ENCODE peak calls at places on chromosome 4, in eight cellular contexts. W, O, J, T, X, D, C and Y are unnamed samples. For H3K9me3, the result is how much of the 10 kb centered on the place peaks cover.

GRCh38 chr4:86972997-86973396 is 38.2 kb downstream of the AFF1 start:
- DNase-seq in J (no peak), O (peak), X (no peak), D (no peak), T (no peak), W (no peak), C (peak), Y (peak)

GRCh38 chr4:15451866-15452765 is 17.6 kb upstream of the CC2D2A start:
- DNase-seq in J (no peak), O (no peak), C (no peak), T (no peak), D (peak), X (no peak), W (peak), Y (no peak)

GRCh38 chr4:109172301-109172700 is 130.2 kb downstream of the COL25A1 start:
- DNase-seq in X (no peak), D (no peak), C (no peak), O (no peak), T (no peak), W (no peak), J (no peak), Y (peak)

GRCh38 chr4:186621959-186622553 is 66.7 kb upstream of the MTNR1A start:
- DNase-seq in C (no peak), D (peak), O (no peak), T (no peak), W (no peak), J (no peak), X (no peak), Y (no peak)

GRCh38 chr4:31573554-31573953 is 853.4 kb downstream of the PCDH7 start:
- DNase-seq in T (no peak), O (no peak), W (no peak), J (no peak), X (no peak), C (no peak), D (no peak), Y (no peak)

GRCh38 chr4:77911842-77912450 is 49.3 kb downstream of the MRPL1 start:
- DNase-seq in T (no peak), X (no peak), O (no peak), J (no peak), C (no peak), W (no peak), D (no peak), Y (no peak)

GRCh38 chr4:71526626-71527406 is 188.0 kb downstream of the SLC4A4 start:
- DNase-seq in O (no peak), W (no peak), X (no peak), C (no peak), D (no peak), T (no peak), J (no peak), Y (peak)

GRCh38 chr4:78121338-78121904 is 64.3 kb downstream of the FRAS1 start:
- DNase-seq in D (no peak), T (peak), C (no peak), J (peak), O (no peak), W (no peak), X (no peak), Y (no peak)

GRCh38 chr4:73727685-73728084 is 12.7 kb upstream of the CXCL8 start:
- DNase-seq in W (no peak), D (no peak), J (no peak), C (no peak), T (no peak), X (no peak), O (no peak), Y (no peak)

GRCh38 chr4:127335732-127336131 is 297.0 kb upstream of the INTU start:
- DNase-seq in X (no peak), W (no peak), T (no peak), J (no peak), O (no peak), D (no peak), C (no peak), Y (no peak)

GRCh38 chr4:113979973-113980615 is 647 bp upstream of the ARSJ start:
- DNase-seq in W (no peak), O (no peak), T (no peak), J (no peak), D (peak), X (no peak), C (no peak), Y (no peak)

GRCh38 chr4:10366628-10367027 is 90.6 kb downstream of the ZNF518B start:
- DNase-seq in D (no peak), C (no peak), W (no peak), J (no peak), O (no peak), T (no peak), X (no peak), Y (no peak)

GRCh38 chr4:8846046-8846720 is 25.5 kb downstream of the HMX1 start:
- DNase-seq in W (no peak), D (no peak), X (no peak), J (no peak), C (peak), T (peak), O (no peak), Y (peak)

GRCh38 chr4:163693776-163694175 is 199.3 kb downstream of the TMA16 start:
- DNase-seq in C (no peak), X (no peak), T (no peak), W (no peak), O (no peak), D (no peak), J (no peak), Y (no peak)

GRCh38 chr4:32010221-32010620 is 1290.1 kb downstream of the PCDH7 start:
- DNase-seq in C (no peak), X (no peak), D (no peak), J (no peak), W (no peak), T (no peak), O (no peak), Y (no peak)

GRCh38 chr4:26075588-26075987 is 161.6 kb downstream of the SMIM20 start:
- DNase-seq in W (no peak), T (no peak), J (no peak), O (no peak), C (no peak), D (no peak), X (no peak), Y (no peak)

GRCh38 chr4:137922721-137923120 is 319.4 kb downstream of the SLC7A11 start:
- DNase-seq in O (no peak), J (no peak), W (no peak), T (no peak), D (no peak), X (no peak), C (no peak), Y (no peak)

GRCh38 chr4:80173387-80173786 is 23.9 kb upstream of the PRDM8 start:
- DNase-seq in W (no peak), T (no peak), O (no peak), C (no peak), D (peak), X (no peak), J (no peak), Y (no peak)

GRCh38 chr4:181146031-181146430 is 1097.2 kb upstream of the TENM3 start:
- DNase-seq in C (no peak), J (no peak), W (no peak), O (no peak), D (no peak), X (no peak), T (no peak), Y (no peak)

DNA sequence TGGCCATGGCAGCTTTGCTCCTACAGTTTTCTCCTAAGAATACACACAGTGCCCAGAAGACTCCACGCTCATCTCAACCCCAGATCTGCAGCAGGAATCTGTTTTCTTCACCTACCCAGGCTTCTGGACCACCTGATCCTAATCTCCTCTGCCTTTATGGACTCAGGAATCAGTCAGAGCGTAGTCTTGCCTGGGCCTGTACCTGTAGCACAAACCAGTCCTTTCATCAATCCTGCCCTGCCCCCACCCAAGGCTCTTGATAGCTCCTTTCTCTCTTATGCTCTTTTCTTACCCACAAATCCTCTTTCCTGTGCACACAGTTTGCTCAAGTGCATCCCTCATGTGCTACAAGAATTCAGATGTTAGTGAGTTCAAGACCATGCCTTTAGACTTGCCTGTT is 89.7 kb downstream of the ZNF718 start:
- DNase-seq in C (no peak), X (no peak), J (no peak), O (no peak), W (no peak), T (no peak), D (no peak), Y (peak)
- H3K9me3 ChIP-seq in C (under half), X (under half), J (under half), O (half or more), W (under half), T (under half), D (under half), Y (under half)

GRCh38 chr4:88599298-88599697 is 7.0 kb downstream of the HERC3 start:
- DNase-seq in W (no peak), O (no peak), X (no peak), T (no peak), J (no peak), D (no peak), C (no peak), Y (no peak)
- H3K27ac ChIP-seq in W (peak), O (peak), X (no peak), T (peak), J (peak), D (peak), C (no peak), Y (no peak)

DNA sequence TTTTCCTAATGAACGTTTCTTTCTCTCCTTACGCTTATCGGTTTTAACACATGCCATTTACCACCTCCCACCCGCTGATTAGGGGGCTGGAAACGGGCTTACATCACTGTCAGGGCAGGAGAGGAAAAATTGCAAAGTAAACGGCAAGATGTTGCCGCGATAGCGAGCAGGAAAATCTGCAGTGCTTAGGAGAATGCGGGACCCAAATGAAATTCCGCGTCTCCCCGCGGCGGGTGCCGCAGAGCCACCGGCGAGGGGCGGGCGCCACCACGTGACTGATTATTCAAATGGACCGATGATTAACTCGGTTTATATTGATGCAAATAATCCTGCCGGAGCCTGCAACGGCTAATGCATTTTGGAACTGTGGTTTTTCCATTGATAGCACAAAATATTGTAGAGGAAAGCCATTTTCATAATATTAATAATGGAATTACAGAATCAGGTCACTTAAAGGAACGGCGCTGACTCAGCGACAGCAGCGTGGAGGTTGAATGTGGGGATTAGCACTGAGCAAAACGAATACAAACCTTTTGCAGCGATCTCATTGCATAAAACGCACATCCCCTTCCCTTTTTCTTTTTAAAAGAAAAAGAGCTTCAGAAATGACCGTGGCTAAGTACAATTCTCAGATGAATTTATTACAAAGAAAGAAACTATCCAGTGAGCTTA is 224.2 kb downstream of the STIM2 start:
- DNase-seq in C (no peak), T (no peak), D (no peak), O (peak), J (peak), W (peak), X (peak), Y (peak)
- TF ChIP-seq CTCF in C (no peak), T (no peak), D (no peak), O (no peak), J (no peak), W (no peak), X (peak), Y (peak)

GRCh38 chr4:13980317-13980716 is 352.8 kb upstream of the BOD1L1 start:
- DNase-seq in O (no peak), T (no peak), J (no peak), X (no peak), D (peak), C (no peak), W (no peak), Y (no peak)
- H3K9me3 ChIP-seq in O (under half), T (under half), J (under half), X (under half), D (under half), C (under half), W (under half), Y (under half)

GRCh38 chr4:161653697-161654096 is 510.1 kb downstream of the FSTL5 start:
- DNase-seq in J (no peak), T (no peak), O (no peak), X (no peak), C (no peak), D (no peak), W (no peak), Y (no peak)
- H3K27ac ChIP-seq in J (no peak), T (no peak), O (no peak), X (no peak), C (no peak), D (no peak), W (no peak), Y (no peak)

DNA sequence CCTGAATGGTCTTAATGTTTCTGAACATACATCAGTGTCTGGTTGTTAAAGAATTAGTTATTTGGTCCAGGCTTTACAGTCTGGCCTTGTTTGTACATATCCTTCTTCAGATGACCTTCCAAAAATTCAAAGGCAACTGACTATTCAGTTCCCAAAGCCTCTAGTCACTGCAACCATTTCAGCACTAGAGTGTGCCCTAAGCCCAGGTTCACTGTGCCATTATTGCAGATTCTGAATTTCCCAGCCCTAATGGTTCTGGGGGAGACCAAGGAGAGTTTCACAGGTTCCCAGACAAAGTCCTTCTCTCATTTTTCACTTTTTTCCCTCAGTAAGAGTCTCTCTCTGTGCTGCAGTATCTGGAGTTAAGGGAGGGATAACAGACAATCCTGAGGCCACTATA is 235.8 kb downstream of the TRAM1L1 start:
- DNase-seq in T (no peak), J (no peak), W (no peak), X (no peak), O (no peak), C (no peak), D (no peak), Y (peak)
- TF ChIP-seq CTCF in T (no peak), J (no peak), W (no peak), X (no peak), O (no peak), C (peak), D (no peak), Y (peak)

DNA sequence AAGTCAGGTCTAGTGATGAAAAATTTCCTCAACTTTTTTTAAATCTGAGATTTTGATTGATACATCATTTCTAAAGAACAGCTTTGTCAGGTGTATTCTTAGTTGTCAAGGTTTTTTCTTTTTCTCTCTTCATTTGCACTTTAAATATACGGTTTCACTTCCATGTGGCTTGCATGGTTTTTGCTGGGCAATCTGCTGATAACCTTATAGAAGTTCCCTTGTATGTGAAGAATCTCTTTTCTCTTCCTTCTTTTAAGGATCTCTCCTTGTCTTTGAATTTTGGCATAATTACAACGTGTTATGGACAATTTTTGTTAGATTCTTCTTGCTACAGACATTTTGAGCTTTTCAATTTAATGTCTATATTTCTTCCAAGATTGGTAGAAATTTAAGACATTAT is 76.4 kb downstream of the ZNF721 start:
- DNase-seq in D (no peak), C (no peak), W (no peak), T (no peak), X (no peak), J (no peak), O (no peak), Y (no peak)
- H3K9me3 ChIP-seq in D (under half), C (half or more), W (half or more), T (half or more), X (under half), J (half or more), O (half or more), Y (under half)